ENCODE peak calls at places on chromosomes 1 and 21, in five cellular contexts. L is epithelial cell of prostate; W is fibroblast of lung; I is cardiac muscle cell; V is CD4-positive, alpha-beta memory T cell. C is an unnamed sample.
A peak's percentile ranks its signal among the peaks of the same experiment; 100 is the strongest.

GRCh38 chr1:2388004-2388913 is 3.1 kb downstream of the MORN1 start:
- DNase-seq in L (no peak), W (no peak), I (no peak), V (no peak), C (peak; percentile 8)

GRCh38 chr21:45552696-45553391 is 10.6 kb upstream of the SLC19A1 start:
- DNase-seq in L (no peak), W (no peak), I (no peak), V (no peak), C (peak; percentile 11)

GRCh38 chr1:198497326-198498220 is 42.9 kb downstream of the ATP6V1G3 start:
- DNase-seq in L (no peak), W (peak; percentile 83), I (peak; percentile 54), V (no peak), C (no peak)

GRCh38 chr1:207055386-207056001 is 2.4 kb downstream of the PFKFB2 start:
- DNase-seq in L (no peak), W (no peak), I (no peak), V (no peak), C (no peak)

GRCh38 chr1:93437976-93438605 is 9.8 kb upstream of the FNBP1L start:
- DNase-seq in L (no peak), W (peak; percentile 47), I (peak; percentile 74), V (peak; percentile 42), C (no peak)

GRCh38 chr1:1881727-1882126 is 9.2 kb downstream of the GNB1 start:
- DNase-seq in L (no peak), W (no peak), I (no peak), V (no peak), C (no peak)

GRCh38 chr1:116475850-116476218 is 95.0 kb downstream of the CD58 start:
- DNase-seq in L (no peak), W (no peak), I (no peak), V (no peak), C (no peak)

GRCh38 chr1:204254031-204254661 is 40.4 kb upstream of the GOLT1A start:
- DNase-seq in L (no peak), W (no peak), I (peak; percentile 77), V (no peak), C (peak; percentile 37)

GRCh38 chr1:231618588-231619256 is 7.9 kb upstream of the DISC1 start:
- DNase-seq in L (no peak), W (no peak), I (no peak), V (no peak), C (no peak)

GRCh38 chr1:160125761-160126160 is 10.2 kb downstream of the ATP1A2 start:
- DNase-seq in L (no peak), W (peak; percentile 58), I (peak; percentile 25), V (no peak), C (no peak)

GRCh38 chr1:109300650-109301151 is 6.1 kb downstream of the MYBPHL start:
- DNase-seq in L (no peak), W (no peak), I (peak; percentile 56), V (no peak), C (no peak)

GRCh38 chr21:38948377-38948776 is 142.6 kb downstream of the ETS2 start:
- DNase-seq in L (no peak), W (peak; percentile 54), I (no peak), V (no peak), C (no peak)

GRCh38 chr1:53592521-53592982 is 133.4 kb downstream of the DMRTB1 start:
- DNase-seq in L (peak; percentile 14), W (peak; percentile 78), I (peak; percentile 92), V (no peak), C (no peak)

GRCh38 chr1:19087017-19087736 is 122.9 kb downstream of the UBR4 start:
- DNase-seq in L (no peak), W (no peak), I (no peak), V (no peak), C (no peak)

GRCh38 chr1:61227857-61228557 is 145.6 kb downstream of the NFIA start:
- DNase-seq in L (no peak), W (no peak), I (no peak), V (no peak), C (no peak)

GRCh38 chr1:93576346-93576745 is 105.3 kb downstream of the BCAR3 start:
- DNase-seq in L (no peak), W (peak; percentile 18), I (no peak), V (no peak), C (peak; percentile 36)

GRCh38 chr1:44646711-44647110 is 27.6 kb downstream of the TMEM53 start:
- DNase-seq in L (no peak), W (no peak), I (no peak), V (no peak), C (no peak)

GRCh38 chr1:207848234-207848633 is 62.7 kb downstream of the CD34 start:
- DNase-seq in L (peak; percentile 98), W (peak; percentile 65), I (peak; percentile 58), V (no peak), C (peak; percentile 71)

GRCh38 chr1:210677533-210677932 is 348.8 kb downstream of the HHAT start:
- DNase-seq in L (no peak), W (no peak), I (no peak), V (no peak), C (no peak)

GRCh38 chr1:119715542-119715941 is 3.8 kb downstream of the PHGDH start:
- DNase-seq in L (no peak), W (peak; percentile 25), I (peak; percentile 29), V (no peak), C (no peak)

GRCh38 chr21:26405071-26405470 is 168.0 kb downstream of the CYYR1 start:
- DNase-seq in L (no peak), W (peak; percentile 55), I (peak; percentile 49), V (no peak), C (no peak)

GRCh38 chr1:201025571-201026002 is 2.1 kb upstream of the KIF21B start:
- DNase-seq in L (no peak), W (peak; percentile 61), I (peak; percentile 45), V (no peak), C (no peak)

GRCh38 chr1:219347376-219347775 is 173.7 kb downstream of the LYPLAL1 start:
- DNase-seq in L (no peak), W (peak; percentile 33), I (no peak), V (no peak), C (no peak)

GRCh38 chr1:47406966-47407365 is 9.1 kb upstream of the FOXE3 start:
- DNase-seq in L (no peak), W (no peak), I (no peak), V (no peak), C (no peak)

GRCh38 chr1:84947536-84948410 is 49.1 kb downstream of the MCOLN2 start:
- DNase-seq in L (peak; percentile 66), W (no peak), I (no peak), V (no peak), C (no peak)

GRCh38 chr1:77540501-77541161 is 141.8 kb downstream of the ZZZ3 start:
- DNase-seq in L (no peak), W (peak; percentile 80), I (peak; percentile 77), V (no peak), C (no peak)

GRCh38 chr21:42218836-42219605 is at the start of gene ABCG1:
- DNase-seq in L (no peak), W (peak; percentile 10), I (peak; percentile 33), V (peak; percentile 47), C (peak; percentile 54)

GRCh38 chr1:212531267-212531666 is 77.3 kb upstream of the ATF3 start:
- DNase-seq in L (no peak), W (no peak), I (no peak), V (no peak), C (no peak)
- H3K27ac ChIP-seq in L (no peak overlapping the region), W (no peak overlapping the region), I (no peak overlapping the region), V (no peak overlapping the region), C (no peak overlapping the region)

GRCh38 chr1:121519042-121519755 is 334.4 kb downstream of the SRGAP2C start:
- DNase-seq in L (no peak), W (peak; percentile 8), I (peak; percentile 9), V (peak; percentile 85), C (peak; percentile 41)
- H3K27ac ChIP-seq in L (no peak overlapping the region), W (no peak overlapping the region), I (no peak overlapping the region), V (peak overlapping the region; percentile 73), C (peak overlapping the region; percentile 30)

DNA sequence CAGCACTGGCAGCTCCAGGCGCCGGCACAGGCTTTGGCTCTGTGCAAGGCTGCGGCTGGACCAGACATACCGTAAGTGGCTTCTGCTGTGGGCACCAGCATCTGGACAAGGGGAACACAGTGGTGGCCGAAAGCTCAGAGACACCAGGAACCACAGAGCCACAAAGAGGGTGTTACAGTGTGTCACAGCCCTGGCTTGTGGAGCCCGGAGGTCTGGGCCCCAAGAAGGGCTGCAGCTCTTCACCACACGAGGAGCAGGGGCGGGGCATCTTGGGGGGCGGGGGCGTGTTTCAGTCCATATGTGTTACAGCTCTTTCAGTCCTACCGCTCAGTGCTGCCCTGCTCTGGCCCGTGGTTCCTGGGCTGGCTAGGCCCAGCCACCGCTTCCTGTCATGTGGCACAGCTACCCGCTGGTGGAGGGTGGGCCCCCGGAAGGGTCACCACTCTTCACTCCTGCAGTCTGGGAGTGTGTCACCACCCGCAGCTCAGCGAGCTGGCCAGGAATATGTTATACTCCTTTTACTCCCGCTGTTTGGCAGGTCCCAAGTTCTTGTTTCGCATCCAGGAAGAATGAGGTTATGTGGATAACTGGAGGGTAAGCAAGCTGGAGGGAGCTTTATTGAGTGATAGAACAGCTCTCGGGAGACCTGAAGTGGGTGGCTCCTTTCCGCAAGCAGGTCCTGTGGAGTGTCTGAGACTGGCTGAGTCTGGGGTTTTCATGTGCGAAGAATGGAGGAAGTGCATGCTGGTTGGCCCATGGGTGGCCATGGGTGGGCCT is 3.3 kb upstream of the LSM10 start:
- DNase-seq in L (no peak), W (no peak), I (peak; percentile 72), V (no peak), C (peak; percentile 73)
- H3K27ac ChIP-seq in L (no peak overlapping the region), W (peak overlapping the region; percentile 71), I (peak overlapping the region; percentile 93), V (no peak overlapping the region), C (peak overlapping the region; percentile 38)

DNA sequence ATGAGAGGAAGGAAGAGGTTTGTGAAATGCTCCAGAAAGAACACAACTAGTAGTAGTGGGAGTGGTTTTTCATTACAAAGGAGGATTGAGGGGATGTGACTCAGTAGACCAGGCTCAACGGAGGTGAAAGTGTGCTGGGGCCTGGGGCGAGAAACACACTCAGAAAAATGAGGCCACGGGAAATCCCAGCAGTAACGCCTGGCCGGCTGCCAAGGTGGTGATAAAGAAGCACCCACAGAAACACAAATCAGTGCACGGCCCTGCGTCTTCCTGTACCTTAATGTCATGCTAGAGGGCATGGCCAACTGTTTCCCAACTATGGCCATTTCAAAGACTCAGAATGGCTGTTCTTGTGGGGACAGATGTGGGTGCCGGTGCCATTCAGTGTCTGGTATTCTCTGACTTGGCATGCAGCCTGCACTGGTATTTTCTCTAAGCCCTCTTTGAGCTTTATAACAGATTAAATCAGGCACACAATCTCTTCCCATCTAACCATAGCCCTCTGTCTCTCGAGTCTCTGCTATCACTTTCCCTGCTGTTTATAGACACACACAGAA is 38.2 kb downstream of the URB2 start:
- DNase-seq in L (peak; percentile 37), W (peak; percentile 39), I (peak; percentile 64), V (peak; percentile 75), C (no peak)
- H3K27ac ChIP-seq in L (no peak overlapping the region), W (no peak overlapping the region), I (no peak overlapping the region), V (peak overlapping the region; percentile 23), C (no peak overlapping the region)